ENCODE peak calls at places on chromosomes 16 and 17, in six cellular contexts. W, R, P, G, B and M are unnamed samples.

GRCh38 chr17:51860934-51861561 is 297.5 kb downstream of the CA10 start:
- DNase-seq in W (no peak), R (peak), P (no peak), G (peak), B (no peak), M (no peak)

GRCh38 chr16:77298638-77299360 is 99.6 kb downstream of the SYCE1L start:
- DNase-seq in W (peak), R (peak), P (no peak), G (peak), B (no peak), M (no peak)

GRCh38 chr17:74954665-74955421 is 17.7 kb downstream of the HID1 start:
- DNase-seq in W (no peak), R (no peak), P (no peak), G (no peak), B (no peak), M (peak)

GRCh38 chr17:74759941-74760340 is 11.5 kb downstream of the NHERF1 start:
- DNase-seq in W (no peak), R (no peak), P (no peak), G (peak), B (no peak), M (no peak)

GRCh38 chr17:31190351-31190750 is 95.6 kb downstream of the NF1 start:
- DNase-seq in W (peak), R (no peak), P (no peak), G (no peak), B (no peak), M (no peak)

GRCh38 chr17:38554430-38555350 is 51.1 kb downstream of the SRCIN1 start:
- DNase-seq in W (no peak), R (no peak), P (no peak), G (no peak), B (no peak), M (no peak)

GRCh38 chr17:45923511-45924268 is 29.3 kb downstream of the MAPT start:
- DNase-seq in W (peak), R (no peak), P (no peak), G (no peak), B (no peak), M (peak)

GRCh38 chr17:38579934-38580333 is 25.8 kb downstream of the SRCIN1 start:
- DNase-seq in W (no peak), R (peak), P (no peak), G (peak), B (no peak), M (no peak)

GRCh38 chr16:11180489-11180888 is 75.5 kb downstream of the SOCS1 start:
- DNase-seq in W (no peak), R (no peak), P (no peak), G (no peak), B (no peak), M (peak)

GRCh38 chr16:88473666-88474534 is 20.8 kb downstream of the ZFPM1 start:
- DNase-seq in W (no peak), R (no peak), P (no peak), G (peak), B (no peak), M (no peak)

GRCh38 chr17:51481370-51481769 is 221.0 kb downstream of the UTP18 start:
- DNase-seq in W (no peak), R (no peak), P (no peak), G (no peak), B (no peak), M (no peak)

GRCh38 chr17:30235386-30236296 is at the start of gene SLC6A4:
- DNase-seq in W (no peak), R (no peak), P (no peak), G (peak), B (no peak), M (no peak)

GRCh38 chr16:85136213-85136704 is 24.0 kb upstream of the CIBAR2 start:
- DNase-seq in W (no peak), R (peak), P (no peak), G (no peak), B (no peak), M (no peak)

GRCh38 chr17:40355123-40355803 is 9.3 kb downstream of the GJD3 start:
- DNase-seq in W (peak), R (peak), P (peak), G (peak), B (peak), M (peak)

GRCh38 chr17:67606471-67606870 is 111.3 kb upstream of the NOL11 start:
- DNase-seq in W (no peak), R (no peak), P (no peak), G (peak), B (no peak), M (no peak)

GRCh38 chr17:46078675-46079074 is 79.6 kb downstream of the STH start:
- DNase-seq in W (no peak), R (no peak), P (no peak), G (no peak), B (no peak), M (no peak)

GRCh38 chr17:7886227-7887037 is 2.2 kb upstream of the CHD3 start:
- DNase-seq in W (no peak), R (peak), P (peak), G (peak), B (peak), M (no peak)